ENCODE peak calls at places on chromosomes 1 and 21, in five cellular contexts. Q is neuronal stem cell, N is H9, T is H1, O is mesenchymal stem cell. L is an unnamed sample.

GRCh38 chr21:27570306-27570868 is 603.5 kb upstream of the ADAMTS5 start:
- DNase-seq in Q (no peak), T (no peak), N (no peak), O (peak; percentile 61), L (peak; percentile 89)

GRCh38 chr1:180948357-180948756 is 35.7 kb downstream of the KIAA1614 start:
- DNase-seq in N (no peak), Q (no peak), O (no peak), T (no peak), L (peak; percentile 97)

GRCh38 chr1:230400007-230400344 is 26.2 kb downstream of the PGBD5 start:
- DNase-seq in O (no peak), Q (no peak), N (no peak), T (no peak), L (no peak)

GRCh38 chr1:157404063-157404501 is 148.2 kb downstream of the FCRL5 start:
- DNase-seq in N (no peak), O (no peak), Q (no peak), T (no peak), L (no peak)

GRCh38 chr1:115266729-115267421 is 71.2 kb downstream of the NGF start:
- DNase-seq in O (no peak), Q (no peak), N (no peak), T (no peak), L (no peak)

GRCh38 chr1:157653494-157653873 is 47.1 kb downstream of the FCRL3 start:
- DNase-seq in Q (no peak), T (no peak), N (no peak), O (no peak), L (no peak)

GRCh38 chr21:43757601-43758000 is 18.5 kb downstream of the CSTB start:
- DNase-seq in O (no peak), T (no peak), N (no peak), Q (no peak), L (no peak)

GRCh38 chr1:59939393-59939792 is 12.8 kb upstream of the CYP2J2 start:
- DNase-seq in T (no peak), O (no peak), N (no peak), Q (no peak), L (no peak)

GRCh38 chr21:27734146-27734545 is 767.3 kb upstream of the ADAMTS5 start:
- DNase-seq in O (peak; percentile 80), N (no peak), Q (no peak), T (no peak), L (peak; percentile 4)

GRCh38 chr1:234907585-234908457 is 220.8 kb downstream of the TOMM20 start:
- DNase-seq in N (no peak), T (no peak), Q (no peak), O (peak; percentile 78), L (no peak)

GRCh38 chr1:237258871-237259270 is 216.9 kb downstream of the RYR2 start:
- DNase-seq in O (no peak), Q (no peak), T (no peak), N (no peak), L (no peak)

GRCh38 chr1:28648493-28649238 is at the start of gene RNU11:
- DNase-seq in T (peak; percentile 75), O (peak; percentile 100), Q (peak; percentile 88), N (peak; percentile 90), L (peak; percentile 99)
- H2BK12ac ChIP-seq in T (peak within 1 kb of the TSS; percentile 10), O (peak within 1 kb of the TSS; percentile 71), Q (no peak within 1 kb of the TSS), N (no peak within 1 kb of the TSS), L (peak within 1 kb of the TSS; percentile 76)

GRCh38 chr21:42056468-42056867 is 14.6 kb upstream of the UMODL1 start:
- DNase-seq in O (no peak), T (no peak), Q (no peak), N (no peak), L (no peak)

GRCh38 chr21:42056996-42057689 is 14.0 kb upstream of the UMODL1 start:
- DNase-seq in N (no peak), T (no peak), Q (no peak), O (peak; percentile 98), L (no peak)

GRCh38 chr21:42059141-42059540 is 12.0 kb upstream of the UMODL1 start:
- DNase-seq in N (no peak), Q (no peak), O (no peak), T (no peak), L (no peak)

GRCh38 chr21:42058631-42059111 is 12.4 kb upstream of the UMODL1 start:
- DNase-seq in T (no peak), N (no peak), Q (no peak), O (no peak), L (no peak)

DNA sequence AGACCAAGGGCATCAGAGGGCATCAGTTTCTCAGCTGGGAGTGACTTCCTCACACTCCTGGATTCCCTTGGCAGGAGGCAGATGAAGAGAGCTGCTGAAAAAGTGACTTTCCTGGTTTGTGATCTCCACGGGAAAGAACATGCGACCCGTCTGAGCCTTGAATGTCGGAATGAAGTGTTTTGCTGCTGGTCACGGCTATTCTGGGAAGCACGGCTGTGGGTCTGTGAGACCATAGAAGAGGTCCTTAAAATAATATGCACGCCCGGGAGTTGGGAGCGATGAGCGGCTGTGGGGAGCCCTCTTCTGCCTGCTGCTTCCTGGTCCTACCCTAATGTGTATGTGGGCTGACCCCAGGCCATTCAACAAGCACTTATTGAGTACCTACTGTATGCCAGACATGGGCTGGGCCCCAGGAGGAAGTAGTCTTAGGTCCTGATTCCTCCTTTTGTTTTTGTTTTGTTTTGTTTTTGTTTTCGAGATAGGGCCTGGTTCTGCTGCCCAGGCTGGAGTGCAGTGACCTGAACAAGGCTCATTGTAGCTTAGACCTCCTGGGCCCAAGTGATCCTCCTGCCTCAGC is 13.2 kb upstream of the UMODL1 start:
- DNase-seq in N (no peak), O (peak; percentile 60), T (no peak), Q (no peak), L (no peak)
- H3K14ac ChIP-seq in N (no peak overlapping the region), O (peak overlapping the region; percentile 78), T (no peak overlapping the region), Q (no peak overlapping the region), L (no peak overlapping the region)

GRCh38 chr1:232899839-232900238 is 50.6 kb upstream of the NTPCR start:
- DNase-seq in N (no peak), T (no peak), O (no peak), Q (no peak), L (no peak)

GRCh38 chr1:232902766-232903357 is 47.5 kb upstream of the NTPCR start:
- DNase-seq in Q (no peak), N (no peak), O (no peak), T (no peak), L (no peak)

GRCh38 chr1:232900818-232901217 is 49.6 kb upstream of the NTPCR start:
- DNase-seq in Q (no peak), T (no peak), O (no peak), N (no peak), L (peak; percentile 13)

GRCh38 chr1:232899278-232899677 is 51.1 kb upstream of the NTPCR start:
- DNase-seq in T (no peak), N (no peak), Q (no peak), O (no peak), L (no peak)

DNA sequence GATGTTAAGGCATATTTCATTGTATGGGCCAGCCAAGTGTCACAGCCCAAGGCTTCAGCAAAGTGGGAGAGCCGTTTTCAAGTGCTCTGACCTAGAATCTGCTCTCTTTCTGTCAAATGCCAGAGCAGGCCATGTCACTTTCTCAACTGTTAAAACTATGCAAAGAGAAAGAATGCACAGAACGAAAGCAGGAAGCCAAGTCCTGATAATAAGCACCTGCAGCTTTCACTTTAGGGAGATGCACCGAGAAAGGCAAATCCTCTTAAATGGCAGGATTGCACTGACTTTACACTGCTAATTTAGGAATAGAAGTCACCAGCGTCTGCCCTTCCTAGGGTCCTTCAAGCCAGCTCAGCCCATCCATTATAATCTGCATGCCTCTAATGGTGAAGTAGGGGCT is 49.2 kb upstream of the NTPCR start:
- DNase-seq in T (no peak), O (peak; percentile 13), N (no peak), Q (no peak), L (peak; percentile 70)
- H2BK12ac ChIP-seq in T (no peak overlapping the region), O (no peak overlapping the region), N (no peak overlapping the region), Q (no peak overlapping the region), L (no peak overlapping the region)

GRCh38 chr1:48859429-48859828 is 82.7 kb upstream of the BEND5 start:
- DNase-seq in N (no peak), T (no peak), Q (no peak), O (no peak), L (no peak)
- H3K14ac ChIP-seq in N (no peak overlapping the region), T (no peak overlapping the region), Q (no peak overlapping the region), O (no peak overlapping the region), L (no peak overlapping the region)

GRCh38 chr1:29280780-29281131 is 44.4 kb downstream of the PTPRU start:
- DNase-seq in T (no peak), O (no peak), Q (no peak), N (no peak), L (peak; percentile 20)
- H2BK12ac ChIP-seq in T (no peak overlapping the region), O (no peak overlapping the region), Q (no peak overlapping the region), N (no peak overlapping the region), L (no peak overlapping the region)

DNA sequence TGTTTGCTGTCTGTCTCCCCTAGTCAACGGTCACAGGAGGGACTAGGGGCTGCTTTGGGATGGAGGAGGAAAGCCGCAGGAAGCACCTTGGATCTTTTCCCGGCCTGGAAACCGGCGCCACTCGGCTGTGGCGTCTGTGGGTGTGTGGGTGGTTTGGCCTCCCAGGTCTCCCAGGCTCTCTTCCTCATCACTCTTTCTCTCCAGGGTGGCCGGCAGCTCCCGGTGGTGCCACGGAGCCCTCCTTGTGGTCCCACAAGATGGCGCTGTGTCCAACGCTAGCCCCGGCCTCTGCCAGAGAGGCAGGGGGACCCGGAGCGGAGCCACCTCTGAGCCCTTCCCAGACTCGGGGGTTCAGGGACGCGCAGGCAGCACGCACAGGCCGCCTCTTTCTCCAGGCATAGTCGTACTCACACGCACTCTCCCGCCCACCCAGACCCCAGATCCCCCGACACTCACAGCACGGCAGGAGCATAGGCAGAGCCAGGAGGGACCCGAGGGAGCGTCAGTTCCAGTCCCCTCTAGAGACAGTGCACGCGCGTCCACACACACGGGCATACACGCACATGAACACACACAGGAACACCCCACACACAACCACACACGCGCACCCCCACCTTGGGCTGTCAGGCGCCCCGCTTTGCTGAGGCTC is 31.2 kb downstream of the CDCP2 start:
- DNase-seq in Q (peak; percentile 81), O (peak; percentile 78), N (peak; percentile 86), T (peak; percentile 94), L (peak; percentile 61)
- H3K14ac ChIP-seq in Q (peak overlapping the region; percentile 14), O (peak overlapping the region; percentile 89), N (peak overlapping the region; percentile 83), T (no peak overlapping the region), L (no peak overlapping the region)

DNA sequence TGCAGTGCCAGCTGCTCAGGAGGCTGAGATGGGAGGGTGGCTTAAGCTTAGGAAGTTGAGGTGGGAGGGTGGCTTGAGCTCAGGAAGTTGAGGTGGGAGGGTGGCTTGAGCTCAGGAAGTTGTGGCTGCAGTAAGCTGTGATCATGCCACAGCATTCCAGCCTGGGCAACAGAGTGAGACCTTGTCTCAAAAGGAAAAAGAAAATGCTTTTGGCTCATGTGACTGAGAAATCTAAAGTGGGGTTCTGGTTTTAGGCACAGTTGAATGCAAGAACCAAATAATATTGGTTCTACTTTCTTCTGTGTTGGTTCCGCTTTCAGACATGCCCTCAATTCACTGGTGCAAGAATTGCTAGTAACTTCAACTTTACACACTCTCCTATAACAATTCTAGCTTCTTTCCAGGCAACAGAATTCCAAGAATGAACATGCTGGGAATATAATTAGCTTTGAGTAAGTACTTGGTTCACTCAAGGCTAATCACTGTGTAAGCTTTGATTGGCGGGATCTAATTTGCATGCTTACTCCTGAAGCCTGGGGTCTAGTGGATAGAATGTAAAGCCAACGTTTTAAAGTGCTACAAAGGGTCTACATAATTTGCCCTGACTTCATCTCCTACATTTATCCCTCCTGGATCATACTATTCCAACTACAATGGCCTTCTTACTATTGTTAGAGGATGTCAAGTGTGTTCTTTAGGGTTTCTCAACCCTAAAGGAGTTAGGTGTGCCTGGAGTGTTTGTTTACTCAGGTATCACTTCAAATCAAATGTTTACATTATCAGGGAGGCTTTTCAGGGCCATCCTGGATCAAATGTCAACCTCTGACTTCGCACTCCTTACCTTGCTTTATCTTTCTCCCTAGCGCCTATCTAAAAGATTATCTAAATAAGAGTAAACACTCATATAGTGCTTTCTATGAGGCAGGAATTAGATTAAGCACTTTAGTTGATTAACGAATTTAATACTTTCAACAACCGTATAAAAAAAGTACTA is 115.1 kb downstream of the SLC16A1 start:
- DNase-seq in N (no peak), T (no peak), Q (no peak), O (no peak), L (no peak)
- H2BK12ac ChIP-seq in N (no peak overlapping the region), T (peak overlapping the region; percentile 96), Q (no peak overlapping the region), O (no peak overlapping the region), L (peak overlapping the region; percentile 82)

GRCh38 chr1:155134858-155135415 is 715 bp upstream of the SLC50A1 start:
- DNase-seq in N (peak; percentile 76), T (peak; percentile 62), Q (peak; percentile 50), O (peak; percentile 98), L (peak; percentile 100)
- H3K14ac ChIP-seq in N (no peak overlapping the region), T (no peak overlapping the region), Q (no peak overlapping the region), O (peak overlapping the region; percentile 36), L (peak overlapping the region; percentile 96)

L was measured in trophoblast cell.